ENCODE peak calls at places on chromosomes 6 and 20, in ten cellular contexts. E is cardiac muscle cell, F is AG04450, Y is fibroblast of the aortic adventitia, V is left lung, S is skeletal muscle cell, P is heart left ventricle, N is heart right ventricle, X is PC-3, K is bronchial epithelial cell. B is an unnamed sample.

GRCh38 chr6:35161776-35162607 is 20.9 kb upstream of the TCP11 start:
- DNase-seq in E (no peak), F (no peak), Y (peak), V (no peak), S (no peak), P (no peak), N (no peak), X (no peak), K (no peak), B (no peak)

GRCh38 chr6:34663887-34664269 is 32.7 kb downstream of the ILRUN start:
- DNase-seq in E (no peak), F (no peak), Y (peak), V (no peak), S (no peak), P (no peak), N (no peak), X (no peak), K (no peak), B (no peak)

GRCh38 chr6:13794184-13794583 is 20.2 kb downstream of the MCUR1 start:
- DNase-seq in E (no peak), F (peak), Y (peak), V (no peak), S (peak), P (no peak), N (no peak), X (peak), K (peak), B (peak)

GRCh38 chr6:138657026-138657425 is 116.5 kb upstream of the CCDC28A start:
- DNase-seq in E (no peak), F (no peak), Y (no peak), V (no peak), S (no peak), P (no peak), N (no peak), X (no peak), K (no peak), B (no peak)

GRCh38 chr6:64357430-64357829 is 721.8 kb downstream of the PHF3 start:
- DNase-seq in E (no peak), F (no peak), Y (no peak), V (no peak), S (no peak), P (no peak), N (no peak), X (no peak), K (no peak), B (no peak)

GRCh38 chr20:19652591-19653026 is 105.4 kb upstream of the RIN2 start:
- DNase-seq in E (no peak), F (no peak), Y (no peak), V (no peak), S (no peak), P (no peak), N (no peak), X (no peak), K (no peak), B (no peak)

GRCh38 chr6:12381587-12381986 is 91.4 kb downstream of the EDN1 start:
- DNase-seq in E (no peak), F (no peak), Y (peak), V (no peak), S (no peak), P (no peak), N (no peak), X (peak), K (peak), B (no peak)

GRCh38 chr6:112233864-112234263 is 20.5 kb downstream of the LAMA4 start:
- DNase-seq in E (no peak), F (peak), Y (peak), V (no peak), S (peak), P (peak), N (no peak), X (no peak), K (no peak), B (peak)

GRCh38 chr6:25027221-25027916 is 91.6 kb upstream of the RIPOR2 start:
- DNase-seq in E (no peak), F (no peak), Y (no peak), V (peak), S (no peak), P (no peak), N (no peak), X (no peak), K (no peak), B (no peak)

GRCh38 chr6:144315226-144315980 is 30.3 kb downstream of the UTRN start:
- DNase-seq in E (no peak), F (no peak), Y (no peak), V (no peak), S (no peak), P (peak), N (no peak), X (no peak), K (no peak), B (no peak)

GRCh38 chr6:112144145-112144926 is 56.9 kb downstream of the FAM229B start:
- DNase-seq in E (no peak), F (no peak), Y (no peak), V (no peak), S (no peak), P (no peak), N (no peak), X (no peak), K (no peak), B (peak)

GRCh38 chr6:73586416-73586974 is 65.7 kb upstream of the EEF1A1 start:
- DNase-seq in E (no peak), F (no peak), Y (peak), V (no peak), S (no peak), P (no peak), N (no peak), X (no peak), K (no peak), B (peak)

GRCh38 chr20:10802201-10802600 is 128.4 kb upstream of the JAG1 start:
- DNase-seq in E (no peak), F (no peak), Y (peak), V (no peak), S (no peak), P (no peak), N (no peak), X (no peak), K (no peak), B (peak)

GRCh38 chr6:66396549-66396948 is 689.5 kb upstream of the EYS start:
- DNase-seq in E (no peak), F (no peak), Y (no peak), V (no peak), S (no peak), P (no peak), N (no peak), X (no peak), K (no peak), B (no peak)

GRCh38 chr6:45959534-45960195 is 56.0 kb downstream of the CLIC5 start:
- DNase-seq in E (peak), F (no peak), Y (no peak), V (no peak), S (peak), P (no peak), N (no peak), X (peak), K (peak), B (peak)

GRCh38 chr6:102848796-102849195 is 1455.3 kb downstream of the GRIK2 start:
- DNase-seq in E (no peak), F (no peak), Y (no peak), V (no peak), S (no peak), P (no peak), N (no peak), X (peak), K (peak), B (no peak)

GRCh38 chr20:34999021-34999451 is 43.4 kb downstream of the MYH7B start:
- DNase-seq in E (no peak), F (no peak), Y (no peak), V (no peak), S (no peak), P (no peak), N (no peak), X (no peak), K (no peak), B (no peak)

GRCh38 chr6:49676671-49677281 is 36.6 kb downstream of the CRISP2 start:
- DNase-seq in E (no peak), F (no peak), Y (peak), V (no peak), S (peak), P (no peak), N (no peak), X (peak), K (peak), B (peak)

GRCh38 chr20:38601216-38602184 is at the start of gene ARHGAP40:
- DNase-seq in E (peak), F (no peak), Y (no peak), V (no peak), S (no peak), P (no peak), N (no peak), X (no peak), K (peak), B (no peak)

DNA sequence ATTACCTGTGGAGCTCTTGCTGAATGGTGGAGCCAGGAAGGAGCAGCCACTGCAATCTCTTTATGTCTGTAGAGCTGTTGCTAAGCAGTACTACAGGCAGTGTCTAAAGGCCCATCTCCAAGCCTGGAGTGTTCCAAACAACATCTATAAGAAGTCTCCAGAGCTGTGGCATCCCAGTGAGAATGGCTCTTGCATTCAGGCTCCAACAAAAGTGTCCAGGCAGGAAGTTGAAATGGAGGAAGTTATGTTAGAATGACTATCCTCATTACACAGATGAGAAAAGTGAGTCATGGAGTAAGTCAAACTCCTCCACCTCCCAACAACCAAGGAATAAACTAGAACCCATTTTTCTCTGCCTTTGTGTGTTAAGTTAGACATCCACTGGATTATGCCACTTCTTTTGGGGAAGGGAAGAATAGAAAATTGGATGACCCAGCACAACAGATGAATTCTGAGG is 288.5 kb upstream of the STXBP5 start:
- DNase-seq in E (no peak), F (no peak), Y (peak), V (no peak), S (no peak), P (no peak), N (no peak), X (peak), K (peak), B (peak)
- H3K4me3 ChIP-seq in E (no peak), F (peak), Y (peak), V (no peak), S (peak), P (no peak), N (no peak), X (peak), K (peak), B (peak)

GRCh38 chr6:21185849-21186478 is 407.6 kb upstream of the SOX4 start:
- DNase-seq in E (no peak), F (no peak), Y (no peak), V (no peak), S (no peak), P (no peak), N (no peak), X (no peak), K (no peak), B (no peak)
- H3K4me3 ChIP-seq in E (no peak), F (no peak), Y (no peak), V (no peak), S (no peak), P (no peak), N (no peak), X (no peak), K (no peak), B (no peak)

DNA sequence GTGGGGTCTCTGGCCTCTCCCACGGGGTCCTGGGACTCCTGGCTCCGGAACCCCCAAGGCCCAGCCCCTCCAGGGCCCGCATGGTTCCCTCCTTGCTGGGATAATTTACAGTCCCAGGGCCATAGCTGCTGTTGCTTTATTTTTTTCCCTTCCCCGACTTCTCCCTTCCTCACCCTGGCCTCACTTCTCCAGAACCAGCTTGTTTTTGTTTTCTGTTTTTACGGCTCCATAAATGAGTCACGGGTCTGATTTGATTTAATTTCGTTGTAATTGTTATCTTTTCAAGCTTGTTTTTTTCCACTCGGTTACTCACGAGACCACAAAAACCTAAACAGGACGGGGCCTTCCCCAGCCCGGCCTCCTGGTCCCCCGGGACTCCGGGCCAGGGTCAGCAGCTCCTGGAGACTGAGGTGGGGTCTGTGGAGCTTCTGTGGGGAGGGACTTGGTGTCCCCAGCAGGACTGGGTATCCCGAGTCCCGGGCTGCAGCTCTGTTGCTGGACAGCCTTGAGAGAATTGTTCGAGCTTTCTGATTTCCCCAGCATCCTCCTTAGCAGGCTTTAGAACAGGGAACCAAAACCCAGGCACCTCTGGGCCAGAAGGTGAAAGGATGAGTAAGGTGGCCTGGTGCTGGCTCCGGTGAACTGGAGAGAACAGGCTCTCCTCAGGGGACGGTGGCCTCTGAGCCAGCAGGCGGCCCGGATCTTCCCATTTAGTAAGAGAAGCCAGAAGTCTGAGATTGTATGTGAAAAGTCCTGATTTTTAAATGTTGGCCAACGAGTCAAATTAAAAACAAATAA is 94.9 kb downstream of the CEBPB start:
- DNase-seq in E (no peak), F (no peak), Y (peak), V (no peak), S (no peak), P (peak), N (no peak), X (peak), K (no peak), B (peak)
- H3K4me3 ChIP-seq in E (no peak), F (no peak), Y (no peak), V (no peak), S (no peak), P (no peak), N (no peak), X (no peak), K (no peak), B (peak)

GRCh38 chr6:68693271-68693670 is 58.2 kb downstream of the ADGRB3 start:
- DNase-seq in E (no peak), F (no peak), Y (no peak), V (no peak), S (no peak), P (no peak), N (no peak), X (no peak), K (no peak), B (no peak)
- H3K4me3 ChIP-seq in E (no peak), F (no peak), Y (no peak), V (no peak), S (no peak), P (no peak), N (no peak), X (no peak), K (no peak), B (no peak)

GRCh38 chr6:8736046-8736877 is 300.9 kb upstream of the SLC35B3 start:
- DNase-seq in E (peak), F (no peak), Y (no peak), V (no peak), S (no peak), P (no peak), N (no peak), X (no peak), K (peak), B (peak)

DNA sequence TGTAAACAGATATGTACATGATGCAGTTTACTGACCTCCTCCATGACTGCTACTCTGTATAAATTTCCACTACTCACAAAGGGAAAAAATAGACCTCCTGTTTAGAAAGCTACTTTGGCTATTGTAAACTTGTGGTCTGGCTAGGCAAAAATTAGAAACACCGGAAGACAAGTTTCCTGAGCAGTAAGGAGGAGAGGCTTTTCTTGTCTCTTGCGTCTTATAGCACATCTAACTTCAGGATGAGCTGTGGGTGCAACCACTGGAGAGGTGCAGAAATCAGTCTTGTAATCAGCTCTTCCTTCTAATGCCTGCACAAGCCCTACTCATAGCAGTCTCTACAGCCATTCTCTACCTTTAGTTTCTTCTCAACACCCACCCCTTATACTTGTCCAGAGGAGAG is 296.5 kb upstream of the SLC35B3 start:
- DNase-seq in E (no peak), F (no peak), Y (no peak), V (no peak), S (no peak), P (no peak), N (no peak), X (no peak), K (no peak), B (no peak)
- H3K4me3 ChIP-seq in E (no peak), F (no peak), Y (no peak), V (no peak), S (no peak), P (no peak), N (no peak), X (no peak), K (no peak), B (no peak)

GRCh38 chr6:100246206-100246605 is 218.5 kb downstream of the SIM1 start:
- DNase-seq in E (no peak), F (no peak), Y (no peak), V (no peak), S (no peak), P (no peak), N (no peak), X (no peak), K (no peak), B (no peak)

GRCh38 chr6:100237881-100238280 is 226.8 kb downstream of the SIM1 start:
- DNase-seq in E (no peak), F (no peak), Y (no peak), V (no peak), S (no peak), P (no peak), N (no peak), X (no peak), K (no peak), B (no peak)

DNA sequence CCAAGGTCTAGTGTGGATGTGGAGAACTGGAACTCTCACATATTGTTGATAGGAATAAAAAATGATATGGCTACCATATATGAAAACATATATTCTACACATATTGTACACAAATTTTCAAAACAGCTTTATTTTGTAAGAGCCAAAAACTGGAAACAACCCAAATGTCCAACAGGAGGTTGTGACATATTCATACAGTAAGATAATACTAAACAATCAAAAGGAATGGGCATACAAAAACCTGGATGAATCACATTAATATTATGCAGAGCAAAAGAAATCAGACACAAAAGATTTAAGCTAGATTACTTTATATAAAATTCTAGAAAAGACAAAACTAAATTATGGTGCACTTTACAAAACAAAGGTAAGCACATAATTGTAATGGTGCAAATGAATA is 223.9 kb downstream of the SIM1 start:
- DNase-seq in E (no peak), F (no peak), Y (no peak), V (no peak), S (no peak), P (no peak), N (no peak), X (peak), K (peak), B (no peak)
- H3K4me3 ChIP-seq in E (no peak), F (no peak), Y (no peak), V (no peak), S (no peak), P (no peak), N (no peak), X (no peak), K (no peak), B (no peak)

DNA sequence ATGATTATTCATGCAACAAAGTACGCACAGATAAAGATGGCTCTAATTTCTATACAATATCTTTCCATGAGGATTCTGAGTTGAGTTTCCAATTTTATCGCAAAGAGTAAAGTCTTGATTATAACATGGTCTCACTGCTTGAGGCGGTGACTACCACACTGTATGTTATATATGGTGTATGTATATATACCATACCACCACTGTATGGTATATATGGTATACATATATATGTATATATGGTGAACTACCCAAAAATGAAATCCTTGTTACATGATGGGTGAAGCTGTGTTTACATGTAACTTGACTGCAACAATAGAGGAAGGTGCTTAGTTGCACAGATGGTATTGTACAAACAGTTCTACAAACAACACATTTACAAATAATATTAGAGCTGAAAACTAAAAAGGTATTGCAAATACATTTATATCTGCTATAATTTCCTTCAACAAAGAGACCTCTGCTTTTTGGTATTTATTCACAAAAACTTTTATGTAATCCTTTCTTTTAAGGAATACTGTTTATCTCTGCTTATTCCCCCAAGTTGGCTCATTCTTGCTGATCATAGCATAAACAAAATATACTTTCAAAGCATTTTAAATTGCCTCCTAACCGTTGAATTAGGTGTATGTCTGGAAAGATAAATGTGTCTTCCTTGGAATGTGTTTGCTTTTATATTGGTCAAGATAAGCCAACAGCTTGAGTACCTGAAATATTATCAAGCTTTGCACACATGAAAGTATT is 77.7 kb upstream of the TPD52L1 start:
- DNase-seq in E (no peak), F (no peak), Y (no peak), V (no peak), S (no peak), P (no peak), N (no peak), X (no peak), K (no peak), B (no peak)
- H3K4me3 ChIP-seq in E (no peak), F (no peak), Y (no peak), V (no peak), S (no peak), P (no peak), N (no peak), X (no peak), K (no peak), B (no peak)

GRCh38 chr6:43489277-43490072 is 12.1 kb downstream of the TJAP1 start:
- DNase-seq in E (no peak), F (no peak), Y (no peak), V (no peak), S (peak), P (no peak), N (no peak), X (no peak), K (no peak), B (no peak)

GRCh38 chr6:43490523-43490939 is 13.2 kb downstream of the TJAP1 start:
- DNase-seq in E (no peak), F (no peak), Y (peak), V (no peak), S (no peak), P (no peak), N (no peak), X (no peak), K (no peak), B (no peak)

GRCh38 chr6:43492673-43493072 is 15.3 kb downstream of the TJAP1 start:
- DNase-seq in E (no peak), F (no peak), Y (no peak), V (no peak), S (peak), P (no peak), N (no peak), X (no peak), K (no peak), B (peak)

GRCh38 chr6:43491750-43492661 is 14.6 kb downstream of the TJAP1 start:
- DNase-seq in E (no peak), F (peak), Y (peak), V (peak), S (peak), P (peak), N (peak), X (no peak), K (peak), B (peak)

GRCh38 chr6:43488667-43489276 is 11.4 kb downstream of the TJAP1 start:
- DNase-seq in E (no peak), F (no peak), Y (no peak), V (no peak), S (no peak), P (no peak), N (no peak), X (peak), K (no peak), B (no peak)
- H3K4me3 ChIP-seq in E (no peak), F (no peak), Y (no peak), V (no peak), S (no peak), P (no peak), N (no peak), X (no peak), K (no peak), B (no peak)

B was measured in adipocyte.